ENCODE peak calls at places on chromosomes 7 and 10, in five cellular contexts. Z is stimulated activated CD8-positive, alpha-beta memory T cell treated with anti-CD3 and anti-CD28 coated beads, Interleukin-15, amount 100 ng/mL, for 1 hour; U is activated gamma-delta T cell; L is NCI-H1105 treated with DMSO at 0.1 percent for 48 hours; A is stimulated activated CD4-positive, alpha-beta T cell treated with anti-CD3 and anti-CD28 coated beads, TNF-alpha, amount 100 ng/mL, for 1 hour. Y is an unnamed sample.

GRCh38 chr7:105141068-105141467 is 127.1 kb downstream of the KMT2E start:
- DNase-seq in U (no peak), A (no peak), L (peak; percentile 31), Z (no peak), Y (peak; percentile 17)

GRCh38 chr7:64997927-64998391 is 7.1 kb upstream of the ZNF117 start:
- DNase-seq in A (no peak), Z (no peak), U (no peak), L (no peak), Y (peak; percentile 93)

GRCh38 chr10:103276251-103276936 is 544 bp upstream of the INA start:
- DNase-seq in U (no peak), Z (no peak), L (no peak), A (no peak), Y (no peak)

GRCh38 chr7:30980751-30981150 is 17.0 kb downstream of the GHRHR start:
- DNase-seq in Z (no peak), L (no peak), A (no peak), U (no peak), Y (no peak)

GRCh38 chr10:15106352-15107013 is 9.3 kb downstream of the RPP38 start:
- DNase-seq in A (peak; percentile 41), U (no peak), Z (peak; percentile 52), L (peak; percentile 10), Y (peak; percentile 68)

GRCh38 chr7:68417659-68418058 is 1180.6 kb upstream of the AUTS2 start:
- DNase-seq in A (no peak), U (no peak), Z (no peak), L (no peak), Y (no peak)

GRCh38 chr7:107622937-107623336 is 37.7 kb upstream of the SLC26A4 start:
- DNase-seq in Z (no peak), U (no peak), L (no peak), A (no peak), Y (no peak)

GRCh38 chr7:74252893-74253292 is 1.3 kb downstream of the RFC2 start:
- DNase-seq in L (peak; percentile 64), U (no peak), Z (no peak), A (no peak), Y (no peak)

GRCh38 chr10:101467286-101467770 is 113.4 kb downstream of the BTRC start:
- DNase-seq in U (no peak), Z (no peak), L (peak; percentile 89), A (peak; percentile 1), Y (peak; percentile 95)

GRCh38 chr10:125155101-125155500 is 5.3 kb downstream of the CTBP2 start:
- DNase-seq in A (no peak), L (no peak), Z (no peak), U (no peak), Y (no peak)

GRCh38 chr10:50991496-50992355 is 82.6 kb upstream of the PRKG1 start:
- DNase-seq in Z (no peak), U (no peak), L (no peak), A (no peak), Y (no peak)

GRCh38 chr10:30415613-30416012 is 18.4 kb upstream of the MAP3K8 start:
- DNase-seq in A (no peak), U (no peak), Z (no peak), L (no peak), Y (no peak)

GRCh38 chr10:7340179-7340874 is 70.5 kb downstream of the SFMBT2 start:
- DNase-seq in U (no peak), A (no peak), Z (no peak), L (no peak), Y (no peak)

GRCh38 chr10:48634198-48634983 is 29.5 kb upstream of the ARHGAP22 start:
- DNase-seq in U (no peak), L (no peak), A (no peak), Z (no peak), Y (no peak)

GRCh38 chr7:150384406-150385239 is 5.5 kb downstream of the ZNF775 start:
- DNase-seq in Z (no peak), L (no peak), U (no peak), A (no peak), Y (no peak)

GRCh38 chr10:125151824-125152634 is 8.3 kb downstream of the CTBP2 start:
- DNase-seq in L (peak; percentile 18), Z (no peak), A (no peak), U (peak; percentile 19), Y (no peak)

GRCh38 chr7:47441796-47442744 is 139.8 kb downstream of the TNS3 start:
- DNase-seq in U (no peak), Z (no peak), A (no peak), L (no peak), Y (no peak)

GRCh38 chr7:131861620-131862346 is 305.4 kb upstream of the PODXL start:
- DNase-seq in L (no peak), Z (no peak), U (no peak), A (no peak), Y (no peak)

GRCh38 chr7:38229386-38229785 is 44.0 kb downstream of the TARP start:
- DNase-seq in Z (no peak), U (peak; percentile 23), L (no peak), A (no peak), Y (no peak)